ENCODE peak calls at places on chromosome 6, in nine cellular contexts. H is sigmoid colon, G is breast epithelium, N is transverse colon, U is Panc1, Z is stomach, R is HL-60, L is endothelial cell of umbilical vein, V is HCT116. B is an unnamed sample.

GRCh38 chr6:26041946-26042345 is 45.3 kb upstream of the HFE start:
- DNase-seq in N (no peak), H (no peak), U (no peak), R (no peak), V (no peak), Z (no peak), L (no peak), G (no peak), B (no peak)

GRCh38 chr6:125312478-125312877 is 10.7 kb upstream of the HDDC2 start:
- DNase-seq in L (no peak), U (no peak), H (no peak), V (no peak), Z (peak; percentile 52), G (no peak), N (no peak), R (no peak), B (no peak)

GRCh38 chr6:112253842-112254816 is at the start of gene LAMA4:
- DNase-seq in N (peak; percentile 29), V (no peak), Z (peak; percentile 45), L (peak; percentile 86), U (no peak), R (no peak), H (peak; percentile 77), G (no peak), B (peak; percentile 25)

GRCh38 chr6:44533221-44533820 is 145.8 kb downstream of the CDC5L start:
- DNase-seq in H (no peak), L (no peak), Z (no peak), G (no peak), R (no peak), N (no peak), U (no peak), V (no peak), B (no peak)

GRCh38 chr6:5084787-5085637 is at the start of gene PPP1R3G:
- DNase-seq in R (peak; percentile 25), L (peak; percentile 68), Z (no peak), V (no peak), H (peak; percentile 86), N (peak; percentile 45), G (no peak), U (no peak), B (peak; percentile 26)

GRCh38 chr6:11076540-11076939 is 17.1 kb upstream of the SMIM13 start:
- DNase-seq in N (no peak), G (no peak), L (no peak), V (no peak), U (no peak), Z (no peak), H (no peak), R (no peak), B (no peak)

GRCh38 chr6:11381801-11382513 is 149.5 kb upstream of the NEDD9 start:
- DNase-seq in L (no peak), G (no peak), U (no peak), R (peak; percentile 61), N (peak; percentile 62), H (no peak), Z (peak; percentile 43), V (no peak), B (peak; percentile 75)

GRCh38 chr6:63114610-63115009 is 96.7 kb upstream of the FKBP1C start:
- DNase-seq in V (no peak), H (no peak), L (no peak), U (no peak), Z (no peak), R (no peak), G (no peak), N (no peak), B (no peak)

GRCh38 chr6:167569041-167569805 is 244.3 kb downstream of the TTLL2 start:
- DNase-seq in R (no peak), L (no peak), Z (no peak), U (no peak), V (no peak), N (no peak), G (no peak), H (peak; percentile 25), B (no peak)

GRCh38 chr6:811806-812205 is 118.9 kb upstream of the EXOC2 start:
- DNase-seq in R (no peak), H (no peak), U (no peak), G (no peak), L (no peak), V (no peak), Z (no peak), N (no peak), B (no peak)

GRCh38 chr6:4894049-4894448 is 109.8 kb downstream of the RPP40 start:
- DNase-seq in V (no peak), R (no peak), G (no peak), L (no peak), H (no peak), Z (no peak), U (no peak), N (no peak), B (no peak)

GRCh38 chr6:113644861-113645575 is 212.1 kb upstream of the MARCKS start:
- DNase-seq in Z (no peak), N (no peak), L (no peak), U (no peak), V (peak; percentile 40), G (no peak), R (no peak), H (no peak), B (no peak)

GRCh38 chr6:154509421-154510143 is 903 bp downstream of the CNKSR3 start:
- DNase-seq in H (peak; percentile 79), L (peak; percentile 35), Z (peak; percentile 37), U (no peak), R (no peak), G (no peak), N (peak; percentile 34), V (no peak), B (peak; percentile 85)

GRCh38 chr6:99425647-99426453 is 742 bp upstream of the PNISR start:
- DNase-seq in L (peak; percentile 83), N (peak; percentile 88), Z (peak; percentile 73), H (peak; percentile 93), G (peak; percentile 70), R (peak; percentile 89), V (peak; percentile 86), U (peak; percentile 93), B (peak; percentile 88)

GRCh38 chr6:164133095-164133494 is 718.6 kb downstream of the QKI start:
- DNase-seq in L (no peak), R (no peak), N (no peak), V (peak; percentile 0), Z (no peak), U (no peak), H (no peak), G (no peak), B (no peak)

GRCh38 chr6:73955800-73956199 is 259.8 kb downstream of the CD109 start:
- DNase-seq in Z (no peak), U (no peak), G (no peak), R (no peak), N (no peak), V (no peak), L (no peak), H (no peak), B (no peak)

GRCh38 chr6:43125119-43125518 is 46.0 kb upstream of the SRF start:
- DNase-seq in N (no peak), L (no peak), V (no peak), Z (no peak), G (no peak), R (no peak), U (no peak), H (no peak), B (no peak)

DNA sequence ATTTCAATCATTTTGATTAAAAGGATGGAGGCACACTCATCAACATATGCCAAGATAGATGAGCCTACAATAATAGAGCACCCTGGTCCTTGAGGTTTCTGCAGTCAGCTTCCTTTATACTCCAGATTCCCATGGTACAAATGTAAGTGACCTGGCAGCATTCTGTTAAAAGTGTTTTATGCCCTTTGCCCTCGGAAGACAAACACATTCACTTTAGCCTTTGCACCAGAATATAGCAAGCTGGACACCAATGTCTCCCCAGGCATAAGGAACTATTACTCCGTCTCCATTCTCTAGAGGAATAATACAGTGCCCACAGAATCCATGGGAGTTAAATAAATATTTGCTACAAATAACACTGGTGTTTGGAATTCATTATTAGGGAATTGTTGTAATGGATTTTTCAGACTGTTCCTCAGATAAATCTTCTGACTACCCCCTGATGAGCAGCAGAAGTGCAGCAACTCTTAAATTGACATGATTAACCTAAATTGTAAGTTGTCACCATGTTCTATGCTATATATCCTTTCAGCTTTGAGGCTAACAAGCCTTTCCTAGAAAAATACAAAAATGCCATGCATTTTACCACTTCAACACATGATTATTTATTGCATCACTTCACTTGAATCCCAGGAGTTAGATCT is 340.2 kb downstream of the TBC1D32 start:
- DNase-seq in Z (no peak), H (no peak), V (no peak), L (no peak), N (no peak), U (no peak), R (no peak), G (no peak), B (no peak)
- TF ChIP-seq POLR2AphosphoS5 in Z (no peak), H (no peak), V (no peak), L (no peak), N (no peak), U (no peak), R (no peak), G (no peak), B (no peak)

GRCh38 chr6:158854214-158855101 is 35.3 kb upstream of the EZR start:
- DNase-seq in N (no peak), R (peak; percentile 10), Z (no peak), H (no peak), V (no peak), L (peak; percentile 15), G (no peak), U (no peak), B (no peak)

GRCh38 chr6:158850807-158851115 is 31.6 kb upstream of the EZR start:
- DNase-seq in H (no peak), G (no peak), L (no peak), N (no peak), V (no peak), R (no peak), U (no peak), Z (no peak), B (no peak)

GRCh38 chr6:158853072-158853871 is 34.1 kb upstream of the EZR start:
- DNase-seq in U (peak; percentile 88), Z (peak; percentile 93), G (peak; percentile 87), L (peak; percentile 66), V (peak; percentile 97), R (peak; percentile 68), H (no peak), N (peak; percentile 94), B (no peak)

GRCh38 chr6:158853872-158854213 is 34.7 kb upstream of the EZR start:
- DNase-seq in V (no peak), H (no peak), U (no peak), R (no peak), Z (no peak), G (peak; percentile 23), N (no peak), L (no peak), B (no peak)

GRCh38 chr6:158852312-158853071 is 33.3 kb upstream of the EZR start:
- DNase-seq in Z (no peak), G (peak; percentile 35), N (no peak), H (no peak), R (no peak), U (no peak), V (no peak), L (no peak), B (no peak)
- TF ChIP-seq POLR2AphosphoS5 in Z (no peak), G (no peak), N (no peak), H (no peak), R (no peak), U (no peak), V (peak; percentile 38), L (no peak), B (no peak)

GRCh38 chr6:14966902-14967711 is 278.8 kb upstream of the JARID2 start:
- DNase-seq in N (no peak), U (no peak), L (no peak), V (no peak), R (no peak), H (no peak), G (no peak), Z (no peak), B (no peak)
- TF ChIP-seq POLR2AphosphoS5 in N (no peak), U (no peak), L (no peak), V (no peak), R (no peak), H (no peak), G (no peak), Z (no peak), B (no peak)

GRCh38 chr6:34951741-34952140 is 62.7 kb downstream of the ANKS1A start:
- DNase-seq in N (no peak), V (no peak), H (no peak), U (no peak), L (no peak), Z (no peak), G (no peak), R (no peak), B (no peak)
- TF ChIP-seq POLR2AphosphoS5 in N (no peak), V (no peak), H (no peak), U (no peak), L (no peak), Z (no peak), G (no peak), R (no peak), B (no peak)

B was measured in upper lobe of left lung.